ENCODE peak calls at places on chromosomes 7 and 10, in four cellular contexts. N is pons; Z is stimulated activated naive CD8-positive, alpha-beta T cell treated with anti-CD3 and anti-CD28 coated beads, Interleukin-15, amount 100 ng/mL, for 72 hours; H is HS-5. J is an unnamed sample.

GRCh38 chr10:80160361-80161128 is 28.0 kb downstream of the PLAC9 start:
- DNase-seq in Z (no peak), H (no peak), N (no peak), J (no peak)

GRCh38 chr7:36870625-36871354 is 146.5 kb upstream of the AOAH start:
- DNase-seq in N (no peak), Z (no peak), H (no peak), J (no peak)

GRCh38 chr7:2084331-2084730 is 148.4 kb downstream of the MAD1L1 start:
- DNase-seq in Z (peak), H (no peak), N (no peak), J (no peak)

GRCh38 chr10:77049896-77050295 is 587.7 kb downstream of the KCNMA1 start:
- DNase-seq in H (peak), Z (no peak), N (no peak), J (no peak)

GRCh38 chr7:152987673-152988072 is 228.1 kb downstream of the ACTR3B start:
- DNase-seq in Z (no peak), N (no peak), H (no peak), J (no peak)

GRCh38 chr10:62763155-62763554 is 41.4 kb upstream of the ADO start:
- DNase-seq in N (no peak), Z (no peak), H (no peak), J (no peak)

GRCh38 chr7:129315916-129316315 is 91.1 kb downstream of the AHCYL2 start:
- DNase-seq in Z (no peak), N (peak), H (no peak), J (no peak)

GRCh38 chr7:55140981-55141278 is 122.1 kb downstream of the EGFR start:
- DNase-seq in Z (no peak), H (no peak), N (no peak), J (no peak)

GRCh38 chr10:128373831-128374230 is 247.6 kb upstream of the MKI67 start:
- DNase-seq in Z (no peak), H (no peak), N (no peak), J (no peak)